ENCODE peak calls at places on chromosomes 7 and 10, in six cellular contexts. S is A549, F is tibial nerve, C is thyroid gland, O is stomach, Y is adrenal gland. G is an unnamed sample.

GRCh38 chr10:1360581-1361164 is 304.5 kb downstream of the WDR37 start:
- DNase-seq in S (no peak), C (peak), O (no peak), F (no peak), Y (no peak), G (no peak)

GRCh38 chr7:46478046-46478445 is 557.0 kb upstream of the IGFBP3 start:
- DNase-seq in S (no peak), O (no peak), F (no peak), Y (no peak), C (no peak), G (no peak)

GRCh38 chr10:14369881-14370280 is 39.2 kb upstream of the FRMD4A start:
- DNase-seq in C (no peak), O (no peak), S (no peak), F (no peak), Y (no peak), G (no peak)

GRCh38 chr7:88337556-88337955 is 30.9 kb upstream of the STEAP4 start:
- DNase-seq in C (no peak), F (no peak), O (no peak), Y (no peak), S (no peak), G (no peak)

GRCh38 chr10:124722812-124723783 is 21.1 kb downstream of the FAM53B start:
- DNase-seq in Y (no peak), S (no peak), C (peak), F (no peak), O (no peak), G (peak)

GRCh38 chr7:154841731-154842331 is 161.1 kb downstream of the PAXIP1 start:
- DNase-seq in S (no peak), O (peak), F (no peak), Y (no peak), C (no peak), G (no peak)

GRCh38 chr7:117155694-117156093 is 167.2 kb downstream of the WNT2 start:
- DNase-seq in F (no peak), S (no peak), O (no peak), Y (no peak), C (no peak), G (no peak)

GRCh38 chr7:134890246-134891240 is 95.8 kb upstream of the AGBL3 start:
- DNase-seq in Y (peak), F (peak), O (no peak), S (no peak), C (peak), G (no peak)

GRCh38 chr7:42096681-42097637 is 140.1 kb downstream of the GLI3 start:
- DNase-seq in S (no peak), O (peak), C (no peak), F (no peak), Y (no peak), G (peak)

GRCh38 chr7:5689716-5690115 is 91.7 kb downstream of the RNF216 start:
- DNase-seq in S (no peak), Y (no peak), C (no peak), F (no peak), O (no peak), G (no peak)

GRCh38 chr7:34066968-34067367 is 161.6 kb downstream of the BMPER start:
- DNase-seq in S (no peak), Y (no peak), F (no peak), O (no peak), C (no peak), G (no peak)

GRCh38 chr7:104005197-104005596 is 15.7 kb upstream of the RELN start:
- DNase-seq in Y (no peak), O (no peak), S (no peak), F (no peak), C (no peak), G (no peak)

GRCh38 chr7:28096713-28097112 is 83.9 kb downstream of the JAZF1 start:
- DNase-seq in S (peak), C (peak), Y (peak), O (peak), F (no peak), G (peak)

GRCh38 chr10:50567384-50567783 is 56.4 kb downstream of the SGMS1 start:
- DNase-seq in Y (no peak), F (no peak), S (no peak), C (peak), O (peak), G (no peak)

GRCh38 chr7:96026006-96026405 is 253.7 kb downstream of the DYNC1I1 start:
- DNase-seq in S (no peak), C (no peak), F (no peak), Y (no peak), O (no peak), G (no peak)

GRCh38 chr10:70587045-70587658 is 15.4 kb downstream of the PRF1 start:
- DNase-seq in O (no peak), C (no peak), F (no peak), S (no peak), Y (no peak), G (no peak)

GRCh38 chr10:52071814-52072213 is 242.3 kb upstream of the DKK1 start:
- DNase-seq in O (no peak), F (no peak), Y (no peak), S (no peak), C (no peak), G (no peak)

DNA sequence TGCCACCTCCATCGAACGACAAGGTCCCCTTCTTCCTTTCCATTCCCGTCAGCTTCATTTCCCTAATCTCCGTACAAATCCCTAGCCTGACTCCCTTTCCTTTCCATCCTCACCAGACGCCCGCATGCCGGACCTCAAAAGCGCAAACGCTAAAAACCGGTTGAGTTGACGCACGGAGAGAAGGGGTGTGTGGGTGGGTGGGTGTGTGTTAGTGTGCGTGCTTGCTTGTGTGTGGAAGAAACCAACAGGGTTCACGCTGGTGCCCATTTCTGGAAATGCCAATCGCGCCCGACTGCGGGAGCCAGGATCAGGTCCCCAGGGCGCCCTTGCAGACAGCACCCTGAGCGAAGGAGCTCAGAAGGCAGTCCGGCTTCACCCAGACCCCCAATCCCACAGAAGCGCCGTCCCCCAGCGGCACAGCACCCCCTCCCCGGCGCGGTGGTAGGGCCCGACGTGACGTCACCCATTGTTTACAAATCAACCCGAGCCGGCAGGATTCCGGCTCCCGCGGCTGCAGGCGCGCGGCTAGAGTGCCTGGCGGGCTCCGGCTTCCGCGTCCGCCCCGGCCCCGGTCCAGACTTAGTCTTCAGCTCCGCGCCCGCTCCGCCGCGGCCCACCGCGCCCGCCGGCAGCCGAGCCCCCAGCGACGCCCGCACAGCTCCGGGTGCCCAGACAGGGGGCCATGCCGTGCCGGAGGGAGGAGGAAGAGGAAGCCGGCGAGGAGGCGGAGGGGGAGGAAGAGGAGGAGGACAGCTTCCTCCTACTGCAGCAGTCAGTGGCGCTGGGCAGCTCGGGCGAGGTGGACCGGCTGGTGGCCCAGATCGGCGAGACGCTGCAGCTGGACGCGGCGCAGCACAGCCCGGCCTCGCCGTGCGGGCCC is at the start of gene FRAT1:
- DNase-seq in F (peak), O (peak), Y (peak), S (peak), C (peak), G (peak)
- TF ChIP-seq POLR2A in F (peak), O (peak), Y (peak), S (peak), C (no peak), G (peak)

GRCh38 chr7:23181684-23182553 is at the start of gene NUP42:
- DNase-seq in S (peak), Y (peak), O (peak), F (peak), C (peak), G (peak)
- TF ChIP-seq POLR2A in S (peak), Y (peak), O (no peak), F (peak), C (no peak), G (no peak)

DNA sequence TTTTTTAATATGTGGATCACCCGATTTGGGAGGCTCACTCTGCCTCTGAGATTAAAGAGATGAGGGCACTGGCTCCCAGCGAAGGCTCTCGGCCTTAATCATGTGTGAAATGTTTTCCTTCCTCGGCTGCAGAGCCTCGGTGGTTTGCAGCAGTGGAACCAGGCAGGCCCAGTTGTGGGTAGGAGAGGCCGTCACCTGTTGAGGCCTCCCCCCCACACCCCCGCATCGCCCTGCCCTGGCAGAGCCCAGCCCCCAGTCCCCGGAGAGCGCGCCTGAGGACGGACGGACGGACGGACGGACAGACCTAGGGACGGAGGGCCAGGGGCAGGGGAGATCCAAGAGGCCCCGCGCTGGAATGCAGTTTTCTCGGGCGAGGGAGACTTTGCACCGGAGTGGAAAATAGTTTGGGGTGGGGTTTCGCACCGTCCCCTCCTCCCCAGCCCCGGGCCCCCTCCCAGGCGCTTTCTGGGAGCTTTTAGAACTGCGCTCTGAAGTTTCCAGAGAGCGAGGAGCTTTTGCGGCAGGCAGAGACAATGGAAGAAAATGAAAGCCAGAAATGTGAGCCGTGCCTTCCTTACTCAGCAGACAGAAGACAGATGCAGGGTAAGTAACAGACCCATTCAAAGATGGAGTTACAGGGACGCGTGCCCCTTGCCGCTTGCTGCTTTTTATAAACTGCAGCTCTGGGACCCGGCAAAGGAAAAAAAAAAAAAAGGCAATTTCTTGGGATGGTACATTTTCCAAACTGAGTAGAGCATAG is at the start of gene KIAA1217:
- DNase-seq in Y (peak), C (peak), F (no peak), O (peak), S (no peak), G (peak)
- TF ChIP-seq POLR2A in Y (no peak), C (no peak), F (no peak), O (no peak), S (no peak), G (no peak)

DNA sequence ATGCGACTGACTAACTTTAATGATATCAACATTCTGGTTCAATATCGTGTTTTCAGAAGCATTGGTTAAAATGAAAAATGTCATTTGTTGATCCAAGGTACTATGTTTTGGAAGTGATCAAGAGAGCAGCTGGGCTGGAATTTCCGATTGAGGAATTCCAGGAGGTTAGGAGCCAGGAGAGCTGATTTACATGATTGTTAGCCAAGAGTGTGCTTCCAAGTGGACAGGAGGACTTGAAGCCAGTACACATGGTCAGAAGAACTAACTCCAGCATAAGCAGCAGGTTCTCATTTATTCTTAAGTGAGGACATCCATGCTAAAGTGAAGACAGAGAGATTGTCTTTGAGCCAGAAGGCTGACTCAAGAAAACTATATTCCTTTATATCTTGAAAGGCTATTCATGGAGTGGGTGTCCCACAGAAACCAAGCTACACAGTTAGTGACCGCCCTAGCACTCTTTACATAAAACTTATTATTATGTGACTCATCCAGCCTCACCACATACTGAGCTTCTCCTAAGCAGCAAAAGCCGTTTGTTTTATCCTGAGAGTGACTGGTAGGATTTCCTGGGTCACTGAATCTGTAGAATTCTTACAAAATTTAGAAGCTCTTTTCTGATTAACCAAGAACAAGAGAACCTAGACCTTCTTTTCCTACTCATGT is 56.7 kb upstream of the SEMA3A start:
- DNase-seq in F (no peak), O (no peak), Y (no peak), S (no peak), C (no peak), G (no peak)
- TF ChIP-seq POLR2A in F (no peak), O (no peak), Y (no peak), S (no peak), C (no peak), G (no peak)

DNA sequence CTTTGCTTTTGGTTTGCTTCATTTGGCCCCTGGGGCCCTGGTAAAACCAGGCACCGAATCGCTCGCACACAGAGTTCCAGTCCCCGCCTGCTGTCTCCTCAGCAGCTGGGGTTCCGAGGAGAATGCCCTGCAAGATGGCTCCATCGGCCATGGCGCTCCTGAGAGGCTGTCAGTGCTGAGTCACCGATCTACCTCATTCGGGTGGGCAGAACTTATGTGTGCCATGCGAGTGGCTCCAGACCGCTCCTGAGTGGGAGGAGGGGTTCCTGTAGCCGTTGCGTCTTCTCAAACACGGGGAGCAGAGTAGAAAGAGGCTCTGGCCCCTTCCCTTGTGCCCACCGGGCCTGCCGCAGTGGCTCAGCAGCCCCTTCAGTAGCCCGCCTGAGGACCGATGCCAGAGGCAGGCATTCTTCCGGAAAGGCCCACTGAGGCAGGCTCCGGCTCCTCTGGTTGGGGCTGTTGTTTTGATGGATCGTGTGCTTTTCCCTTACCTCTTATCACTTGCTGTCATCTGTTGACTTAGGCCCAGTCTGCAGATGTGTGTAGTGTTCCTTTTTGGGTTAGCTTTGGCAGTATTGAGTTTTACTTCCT is 923 bp downstream of the CHPF2 start:
- DNase-seq in Y (peak), O (peak), F (no peak), C (peak), S (peak), G (peak)
- TF ChIP-seq POLR2A in Y (no peak), O (no peak), F (no peak), C (no peak), S (no peak), G (no peak)

GRCh38 chr7:129055861-129056464 is 1.1 kb upstream of the TNPO3 start:
- DNase-seq in O (no peak), C (no peak), Y (no peak), F (no peak), S (no peak), G (peak)

GRCh38 chr7:129055294-129055816 is 444 bp upstream of the TNPO3 start:
- DNase-seq in O (no peak), S (no peak), F (no peak), C (no peak), Y (no peak), G (no peak)

GRCh38 chr7:129052441-129052840 is 2.5 kb downstream of the TNPO3 start:
- DNase-seq in C (no peak), O (no peak), Y (no peak), F (no peak), S (no peak), G (no peak)

GRCh38 chr7:129053938-129054437 is 923 bp downstream of the TNPO3 start:
- DNase-seq in O (no peak), F (no peak), C (no peak), Y (no peak), S (peak), G (no peak)

DNA sequence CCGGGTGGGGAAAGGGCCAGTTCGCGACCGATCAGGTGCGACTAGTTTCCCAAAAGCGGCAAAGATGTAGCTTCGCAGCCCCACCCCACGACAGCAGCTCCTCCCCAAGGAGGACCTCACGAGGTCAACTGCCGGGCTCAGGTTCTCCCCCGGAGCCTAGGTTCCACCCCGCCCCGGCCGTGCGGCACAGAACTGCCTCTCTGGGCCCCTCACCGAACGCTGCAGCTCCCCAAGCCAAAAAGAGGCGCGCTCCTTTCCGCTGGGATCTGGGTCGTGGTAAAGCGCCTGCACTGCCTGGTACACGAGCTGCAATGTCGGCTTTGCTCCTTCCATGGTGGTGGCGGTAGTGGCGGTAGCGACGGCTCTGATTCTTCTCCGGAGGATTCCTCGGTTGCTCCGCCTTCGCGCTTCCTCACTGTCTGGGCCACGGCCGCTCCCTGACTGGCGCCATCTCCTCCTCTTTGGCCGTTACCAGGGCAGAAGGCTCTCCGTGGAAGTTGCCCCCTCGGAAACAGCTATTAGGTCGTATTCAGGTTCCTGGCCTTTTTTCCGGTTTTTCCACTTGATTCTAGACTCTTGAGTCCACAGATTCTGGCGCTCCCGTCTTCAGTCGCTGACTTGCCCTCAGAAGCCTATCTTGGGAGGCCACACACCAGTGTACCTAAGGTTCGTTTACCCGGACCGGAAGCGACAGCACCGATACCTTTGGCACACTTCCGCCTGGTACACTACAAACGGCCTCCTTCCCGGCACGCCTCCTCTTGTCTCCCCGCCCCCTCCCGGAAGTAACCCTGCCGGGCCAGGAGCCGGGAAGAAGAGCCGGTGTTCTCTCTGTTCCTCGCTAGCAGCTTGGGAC is at the start of gene TNPO3:
- DNase-seq in C (peak), S (peak), Y (peak), O (peak), F (peak), G (peak)
- TF ChIP-seq POLR2A in C (no peak), S (peak), Y (peak), O (peak), F (peak), G (peak)

DNA sequence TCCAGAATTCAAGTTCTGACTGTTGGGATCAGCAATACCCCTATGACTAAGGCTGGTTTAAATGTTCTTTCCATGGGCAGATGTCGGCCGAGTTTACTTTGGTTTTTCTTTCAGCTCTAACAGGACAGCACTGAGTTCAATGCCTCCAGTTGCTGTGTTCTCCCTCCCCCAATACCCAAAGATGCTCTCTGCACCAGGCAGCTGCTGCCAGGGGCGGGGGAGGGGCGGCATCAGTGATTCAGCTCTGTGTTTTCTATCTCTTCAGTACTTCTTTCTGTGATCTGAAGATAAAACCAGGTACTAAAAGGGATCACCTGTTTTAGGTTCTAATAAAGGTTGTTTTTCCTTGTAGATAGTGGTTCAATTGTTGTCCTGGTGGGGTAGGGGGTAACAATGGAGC is 576.7 kb upstream of the POT1 start:
- DNase-seq in C (no peak), Y (no peak), F (no peak), S (no peak), O (no peak), G (no peak)
- TF ChIP-seq POLR2A in C (no peak), Y (no peak), F (no peak), S (no peak), O (no peak), G (no peak)